ENCODE peak calls at places on chromosomes 3 and 15, in eight cellular contexts. One of them, this sample, is unnamed.

GRCh38 chr3:112132975-112133448 is at the start of gene GCSAM:
- DNase-seq in body of pancreas: no peak
- DNase-seq in cardiac fibroblast: peak
- DNase-seq in cardiac muscle cell: no peak
- DNase-seq in naive thymus-derived CD4-positive, alpha-beta T cell: peak
- DNase-seq in CD4-positive, CD25-positive, alpha-beta regulatory T cell: peak
- DNase-seq in AG04449: no peak
- DNase-seq in uterus: no peak
- DNase-seq in this sample: peak

GRCh38 chr3:194181612-194182011 is 45.7 kb downstream of the HES1 start:
- DNase-seq in body of pancreas: no peak
- DNase-seq in cardiac fibroblast: no peak
- DNase-seq in cardiac muscle cell: no peak
- DNase-seq in naive thymus-derived CD4-positive, alpha-beta T cell: no peak
- DNase-seq in CD4-positive, CD25-positive, alpha-beta regulatory T cell: no peak
- DNase-seq in AG04449: no peak
- DNase-seq in uterus: no peak
- DNase-seq in this sample: no peak

GRCh38 chr3:139935071-139935865 is at the start of gene CLSTN2:
- DNase-seq in body of pancreas: peak
- DNase-seq in cardiac fibroblast: peak
- DNase-seq in cardiac muscle cell: peak
- DNase-seq in naive thymus-derived CD4-positive, alpha-beta T cell: no peak
- DNase-seq in CD4-positive, CD25-positive, alpha-beta regulatory T cell: no peak
- DNase-seq in AG04449: no peak
- DNase-seq in uterus: peak
- DNase-seq in this sample: no peak

GRCh38 chr3:70400194-70400593 is 87.8 kb upstream of the MDFIC2 start:
- DNase-seq in body of pancreas: no peak
- DNase-seq in cardiac fibroblast: no peak
- DNase-seq in cardiac muscle cell: no peak
- DNase-seq in naive thymus-derived CD4-positive, alpha-beta T cell: no peak
- DNase-seq in CD4-positive, CD25-positive, alpha-beta regulatory T cell: no peak
- DNase-seq in AG04449: no peak
- DNase-seq in uterus: no peak
- DNase-seq in this sample: no peak

GRCh38 chr15:39621961-39622360 is 41.1 kb downstream of the THBS1 start:
- DNase-seq in body of pancreas: no peak
- DNase-seq in cardiac fibroblast: no peak
- DNase-seq in cardiac muscle cell: no peak
- DNase-seq in naive thymus-derived CD4-positive, alpha-beta T cell: no peak
- DNase-seq in CD4-positive, CD25-positive, alpha-beta regulatory T cell: no peak
- DNase-seq in AG04449: no peak
- DNase-seq in uterus: no peak
- DNase-seq in this sample: no peak

GRCh38 chr3:151431940-151432339 is 28.9 kb downstream of the IGSF10 start:
- DNase-seq in body of pancreas: no peak
- DNase-seq in cardiac fibroblast: peak
- DNase-seq in cardiac muscle cell: peak
- DNase-seq in naive thymus-derived CD4-positive, alpha-beta T cell: no peak
- DNase-seq in CD4-positive, CD25-positive, alpha-beta regulatory T cell: no peak
- DNase-seq in AG04449: no peak
- DNase-seq in uterus: no peak
- DNase-seq in this sample: peak

GRCh38 chr3:127389415-127389814 is 101.6 kb upstream of the PRR20G start:
- DNase-seq in body of pancreas: no peak
- DNase-seq in cardiac fibroblast: no peak
- DNase-seq in cardiac muscle cell: no peak
- DNase-seq in naive thymus-derived CD4-positive, alpha-beta T cell: no peak
- DNase-seq in CD4-positive, CD25-positive, alpha-beta regulatory T cell: no peak
- DNase-seq in AG04449: no peak
- DNase-seq in uterus: no peak
- DNase-seq in this sample: no peak

GRCh38 chr3:126678691-126679317 is 23.9 kb upstream of the TXNRD3 start:
- DNase-seq in body of pancreas: no peak
- DNase-seq in cardiac fibroblast: no peak
- DNase-seq in cardiac muscle cell: no peak
- DNase-seq in naive thymus-derived CD4-positive, alpha-beta T cell: no peak
- DNase-seq in CD4-positive, CD25-positive, alpha-beta regulatory T cell: no peak
- DNase-seq in AG04449: no peak
- DNase-seq in uterus: no peak
- DNase-seq in this sample: peak

GRCh38 chr3:52349611-52350395 is 33.7 kb downstream of the DNAH1 start:
- DNase-seq in body of pancreas: no peak
- DNase-seq in cardiac fibroblast: no peak
- DNase-seq in cardiac muscle cell: no peak
- DNase-seq in naive thymus-derived CD4-positive, alpha-beta T cell: no peak
- DNase-seq in CD4-positive, CD25-positive, alpha-beta regulatory T cell: no peak
- DNase-seq in AG04449: no peak
- DNase-seq in uterus: no peak
- DNase-seq in this sample: no peak

GRCh38 chr3:70728311-70728710 is 415.9 kb upstream of the MDFIC2 start:
- DNase-seq in body of pancreas: no peak
- DNase-seq in cardiac fibroblast: peak
- DNase-seq in cardiac muscle cell: no peak
- DNase-seq in naive thymus-derived CD4-positive, alpha-beta T cell: no peak
- DNase-seq in CD4-positive, CD25-positive, alpha-beta regulatory T cell: no peak
- DNase-seq in AG04449: no peak
- DNase-seq in uterus: no peak
- DNase-seq in this sample: no peak

GRCh38 chr3:132595036-132595435 is 2.0 kb upstream of the ACKR4 start:
- DNase-seq in body of pancreas: no peak
- DNase-seq in cardiac fibroblast: peak
- DNase-seq in cardiac muscle cell: no peak
- DNase-seq in naive thymus-derived CD4-positive, alpha-beta T cell: no peak
- DNase-seq in CD4-positive, CD25-positive, alpha-beta regulatory T cell: no peak
- DNase-seq in AG04449: peak
- DNase-seq in uterus: no peak
- DNase-seq in this sample: no peak

GRCh38 chr3:107117922-107118576 is 259.2 kb upstream of the CCDC54 start:
- DNase-seq in body of pancreas: no peak
- DNase-seq in cardiac fibroblast: peak
- DNase-seq in cardiac muscle cell: peak
- DNase-seq in naive thymus-derived CD4-positive, alpha-beta T cell: no peak
- DNase-seq in CD4-positive, CD25-positive, alpha-beta regulatory T cell: no peak
- DNase-seq in AG04449: peak
- DNase-seq in uterus: peak
- DNase-seq in this sample: peak

GRCh38 chr3:169173231-169173630 is 490.3 kb downstream of the MECOM start:
- DNase-seq in body of pancreas: no peak
- DNase-seq in cardiac fibroblast: no peak
- DNase-seq in cardiac muscle cell: no peak
- DNase-seq in naive thymus-derived CD4-positive, alpha-beta T cell: no peak
- DNase-seq in CD4-positive, CD25-positive, alpha-beta regulatory T cell: no peak
- DNase-seq in AG04449: no peak
- DNase-seq in uterus: no peak
- DNase-seq in this sample: no peak

GRCh38 chr3:9970020-9970652 is 16.5 kb downstream of the EMC3 start:
- DNase-seq in body of pancreas: no peak
- DNase-seq in cardiac fibroblast: peak
- DNase-seq in cardiac muscle cell: no peak
- DNase-seq in naive thymus-derived CD4-positive, alpha-beta T cell: no peak
- DNase-seq in CD4-positive, CD25-positive, alpha-beta regulatory T cell: no peak
- DNase-seq in AG04449: peak
- DNase-seq in uterus: no peak
- DNase-seq in this sample: no peak

GRCh38 chr3:140736863-140737460 is 59.1 kb downstream of the TRIM42 start:
- DNase-seq in body of pancreas: peak
- DNase-seq in cardiac fibroblast: peak
- DNase-seq in cardiac muscle cell: peak
- DNase-seq in naive thymus-derived CD4-positive, alpha-beta T cell: no peak
- DNase-seq in CD4-positive, CD25-positive, alpha-beta regulatory T cell: no peak
- DNase-seq in AG04449: no peak
- DNase-seq in uterus: peak
- DNase-seq in this sample: no peak

GRCh38 chr15:69661871-69662667 is 209.5 kb downstream of the RPLP1 start:
- DNase-seq in body of pancreas: no peak
- DNase-seq in cardiac fibroblast: no peak
- DNase-seq in cardiac muscle cell: no peak
- DNase-seq in naive thymus-derived CD4-positive, alpha-beta T cell: no peak
- DNase-seq in CD4-positive, CD25-positive, alpha-beta regulatory T cell: no peak
- DNase-seq in AG04449: no peak
- DNase-seq in uterus: no peak
- DNase-seq in this sample: no peak

DNA sequence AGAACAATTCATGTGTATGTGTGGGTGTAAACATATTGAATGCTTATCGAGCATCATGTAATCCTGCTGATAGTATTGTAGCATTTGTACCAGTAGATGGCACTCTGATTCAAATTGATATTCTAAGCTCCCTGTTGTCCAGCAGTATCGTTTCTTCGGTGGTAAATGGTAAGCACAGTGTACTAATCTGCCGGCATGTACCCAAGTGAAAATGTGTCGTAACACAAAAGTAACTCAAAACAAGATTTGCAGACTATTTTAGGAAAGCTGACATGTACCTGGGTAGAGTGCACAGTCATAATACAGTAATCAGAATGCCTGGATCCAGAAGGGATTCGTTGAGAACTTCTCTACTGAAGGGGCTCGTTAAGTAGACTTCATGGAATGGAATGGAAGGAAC is 31.7 kb upstream of the MNS1 start:
- DNase-seq in body of pancreas: no peak
- DNase-seq in cardiac fibroblast: peak
- DNase-seq in cardiac muscle cell: peak
- DNase-seq in naive thymus-derived CD4-positive, alpha-beta T cell: peak
- DNase-seq in CD4-positive, CD25-positive, alpha-beta regulatory T cell: peak
- DNase-seq in AG04449: peak
- DNase-seq in uterus: no peak
- DNase-seq in this sample: peak
- H3K4me3 ChIP-seq in body of pancreas: no peak
- H3K4me3 ChIP-seq in cardiac fibroblast: no peak
- H3K4me3 ChIP-seq in cardiac muscle cell: no peak
- H3K4me3 ChIP-seq in naive thymus-derived CD4-positive, alpha-beta T cell: no peak
- H3K4me3 ChIP-seq in CD4-positive, CD25-positive, alpha-beta regulatory T cell: no peak
- H3K4me3 ChIP-seq in AG04449: no peak
- H3K4me3 ChIP-seq in uterus: no peak
- H3K4me3 ChIP-seq in this sample: no peak

DNA sequence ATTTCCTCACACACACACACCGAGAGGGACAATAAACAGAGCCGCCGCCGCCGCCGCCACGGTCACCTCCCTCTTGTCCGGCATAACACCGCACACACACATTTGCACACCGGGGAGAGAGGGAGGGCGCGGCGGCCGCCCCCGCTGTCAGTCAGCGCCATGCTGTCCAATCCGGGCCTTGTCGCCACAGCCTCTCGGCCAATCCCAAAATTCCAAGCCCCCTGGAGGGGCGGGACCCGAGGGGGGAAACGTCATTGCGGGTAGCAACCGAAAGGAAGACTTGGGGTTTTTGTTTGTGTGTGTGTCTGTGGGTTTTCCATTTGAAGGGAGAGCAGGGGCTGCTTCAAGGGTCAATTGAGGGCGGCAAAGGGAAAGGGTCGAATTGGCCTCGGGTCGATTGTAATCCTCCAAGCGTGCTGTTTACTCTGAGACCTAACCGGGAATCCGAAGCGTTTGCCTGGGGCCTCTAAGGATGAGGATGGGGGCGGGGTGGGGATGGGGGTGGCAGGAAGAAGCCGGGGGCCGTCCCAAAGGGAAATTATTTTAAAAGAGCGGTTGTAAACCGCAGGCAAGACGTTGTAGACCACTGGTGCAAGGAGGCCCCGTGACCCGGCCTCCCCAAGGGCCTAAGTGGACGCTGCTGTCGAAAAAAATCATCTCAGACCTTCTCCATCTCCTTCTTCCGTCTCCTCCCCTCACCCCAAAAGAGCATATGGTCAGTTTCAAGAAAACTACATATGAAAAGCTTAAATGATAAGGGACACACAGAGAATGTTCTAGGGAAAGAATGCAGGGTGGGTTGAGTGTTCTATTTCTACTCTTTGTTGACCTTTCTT is at the start of gene TOP2B:
- DNase-seq in body of pancreas: peak
- DNase-seq in cardiac fibroblast: peak
- DNase-seq in cardiac muscle cell: peak
- DNase-seq in naive thymus-derived CD4-positive, alpha-beta T cell: peak
- DNase-seq in CD4-positive, CD25-positive, alpha-beta regulatory T cell: peak
- DNase-seq in AG04449: peak
- DNase-seq in uterus: peak
- DNase-seq in this sample: peak
- H3K4me3 ChIP-seq in body of pancreas: peak
- H3K4me3 ChIP-seq in cardiac fibroblast: peak
- H3K4me3 ChIP-seq in cardiac muscle cell: peak
- H3K4me3 ChIP-seq in naive thymus-derived CD4-positive, alpha-beta T cell: peak
- H3K4me3 ChIP-seq in CD4-positive, CD25-positive, alpha-beta regulatory T cell: peak
- H3K4me3 ChIP-seq in AG04449: peak
- H3K4me3 ChIP-seq in uterus: peak
- H3K4me3 ChIP-seq in this sample: peak

GRCh38 chr3:143095813-143096212 is 23.8 kb upstream of the CHST2 start:
- DNase-seq in body of pancreas: no peak
- DNase-seq in cardiac fibroblast: no peak
- DNase-seq in cardiac muscle cell: no peak
- DNase-seq in naive thymus-derived CD4-positive, alpha-beta T cell: no peak
- DNase-seq in CD4-positive, CD25-positive, alpha-beta regulatory T cell: no peak
- DNase-seq in AG04449: no peak
- DNase-seq in uterus: no peak
- DNase-seq in this sample: no peak
- H3K4me3 ChIP-seq in body of pancreas: no peak
- H3K4me3 ChIP-seq in cardiac fibroblast: no peak
- H3K4me3 ChIP-seq in cardiac muscle cell: no peak
- H3K4me3 ChIP-seq in naive thymus-derived CD4-positive, alpha-beta T cell: no peak
- H3K4me3 ChIP-seq in CD4-positive, CD25-positive, alpha-beta regulatory T cell: no peak
- H3K4me3 ChIP-seq in AG04449: no peak
- H3K4me3 ChIP-seq in uterus: no peak
- H3K4me3 ChIP-seq in this sample: no peak

DNA sequence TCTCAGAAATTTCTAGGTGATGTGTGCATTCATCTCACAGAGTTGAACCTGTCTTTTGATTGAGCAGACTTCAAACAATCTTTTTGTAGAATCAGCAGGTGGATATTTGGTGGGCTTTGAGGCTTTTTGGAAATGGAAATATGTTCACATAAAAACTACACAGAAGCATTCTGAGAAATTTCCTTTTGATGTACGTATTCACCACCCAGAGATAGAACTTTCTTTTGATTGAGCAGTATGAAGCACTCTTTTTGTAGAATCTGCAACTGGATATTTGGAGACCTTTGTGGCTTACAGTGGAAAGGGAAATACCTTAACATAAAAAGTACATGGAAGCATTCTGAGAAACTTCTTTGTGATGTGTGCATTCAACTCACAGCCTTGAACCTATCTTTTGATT is 3515.0 kb downstream of the GOLGA6L6 start:
- DNase-seq in body of pancreas: no peak
- DNase-seq in cardiac fibroblast: no peak
- DNase-seq in cardiac muscle cell: no peak
- DNase-seq in naive thymus-derived CD4-positive, alpha-beta T cell: no peak
- DNase-seq in CD4-positive, CD25-positive, alpha-beta regulatory T cell: no peak
- DNase-seq in AG04449: no peak
- DNase-seq in uterus: no peak
- DNase-seq in this sample: peak
- H3K4me3 ChIP-seq in body of pancreas: no peak
- H3K4me3 ChIP-seq in cardiac fibroblast: no peak
- H3K4me3 ChIP-seq in cardiac muscle cell: no peak
- H3K4me3 ChIP-seq in naive thymus-derived CD4-positive, alpha-beta T cell: no peak
- H3K4me3 ChIP-seq in CD4-positive, CD25-positive, alpha-beta regulatory T cell: no peak
- H3K4me3 ChIP-seq in AG04449: no peak
- H3K4me3 ChIP-seq in uterus: no peak
- H3K4me3 ChIP-seq in this sample: no peak

This sample was measured in Jurkat, Clone E6-1.